ENCODE peak calls at places on chromosomes 12 and 14, in eight cellular contexts. D is body of pancreas, K is fibroblast of lung, T is K562, B is tibial nerve, W is mammary epithelial cell, Q is tibial artery, M is uterus. U is an unnamed sample. For H3K36me3, the result is how much of the 10 kb centered on the place peaks cover.

GRCh38 chr14:94079891-94080605 is 954 bp downstream of the DDX24 start:
- DNase-seq in D (no peak), K (peak), T (no peak), B (no peak), W (no peak), Q (no peak), M (no peak), U (no peak)

GRCh38 chr12:124688356-124688992 is 121.1 kb upstream of the NCOR2 start:
- DNase-seq in D (no peak), K (peak), T (no peak), B (no peak), W (no peak), Q (no peak), M (no peak), U (no peak)

GRCh38 chr12:79692860-79693605 is 2.3 kb upstream of the PAWR start:
- DNase-seq in D (no peak), K (peak), T (no peak), B (no peak), W (peak), Q (no peak), M (no peak), U (no peak)

GRCh38 chr12:32536000-32536345 is 136.6 kb downstream of the FGD4 start:
- DNase-seq in D (no peak), K (no peak), T (no peak), B (no peak), W (no peak), Q (no peak), M (no peak), U (no peak)

GRCh38 chr12:47818701-47819543 is 781 bp downstream of the HDAC7 start:
- DNase-seq in D (peak), K (no peak), T (peak), B (no peak), W (no peak), Q (peak), M (peak), U (peak)

GRCh38 chr14:77593501-77593911 is 22.9 kb downstream of the SPTLC2 start:
- DNase-seq in D (no peak), K (peak), T (no peak), B (no peak), W (no peak), Q (no peak), M (no peak), U (no peak)

GRCh38 chr12:40138526-40138925 is 32.6 kb upstream of the SLC2A13 start:
- DNase-seq in D (no peak), K (no peak), T (no peak), B (no peak), W (peak), Q (no peak), M (no peak), U (no peak)

GRCh38 chr12:67275380-67275913 is 6.3 kb downstream of the CAND1 start:
- DNase-seq in D (no peak), K (peak), T (no peak), B (no peak), W (peak), Q (no peak), M (no peak), U (no peak)

GRCh38 chr12:122888232-122888752 is 7.6 kb downstream of the VPS37B start:
- DNase-seq in D (peak), K (peak), T (peak), B (no peak), W (peak), Q (no peak), M (no peak), U (peak)

GRCh38 chr14:60092516-60092915 is 793 bp downstream of the PCNX4 start:
- DNase-seq in D (peak), K (peak), T (peak), B (peak), W (no peak), Q (no peak), M (no peak), U (peak)

GRCh38 chr14:51176819-51177218 is 63.2 kb upstream of the TMX1 start:
- DNase-seq in D (no peak), K (no peak), T (no peak), B (no peak), W (no peak), Q (no peak), M (no peak), U (peak)

GRCh38 chr12:66232258-66232657 is 43.2 kb downstream of the IRAK3 start:
- DNase-seq in D (peak), K (no peak), T (no peak), B (no peak), W (no peak), Q (no peak), M (no peak), U (no peak)

GRCh38 chr12:130514149-130514551 is 176.5 kb downstream of the PIWIL1 start:
- DNase-seq in D (no peak), K (no peak), T (no peak), B (no peak), W (no peak), Q (no peak), M (no peak), U (peak)

GRCh38 chr14:96698846-96699543 is 98.2 kb upstream of the VRK1 start:
- DNase-seq in D (no peak), K (no peak), T (peak), B (no peak), W (no peak), Q (no peak), M (no peak), U (no peak)

DNA sequence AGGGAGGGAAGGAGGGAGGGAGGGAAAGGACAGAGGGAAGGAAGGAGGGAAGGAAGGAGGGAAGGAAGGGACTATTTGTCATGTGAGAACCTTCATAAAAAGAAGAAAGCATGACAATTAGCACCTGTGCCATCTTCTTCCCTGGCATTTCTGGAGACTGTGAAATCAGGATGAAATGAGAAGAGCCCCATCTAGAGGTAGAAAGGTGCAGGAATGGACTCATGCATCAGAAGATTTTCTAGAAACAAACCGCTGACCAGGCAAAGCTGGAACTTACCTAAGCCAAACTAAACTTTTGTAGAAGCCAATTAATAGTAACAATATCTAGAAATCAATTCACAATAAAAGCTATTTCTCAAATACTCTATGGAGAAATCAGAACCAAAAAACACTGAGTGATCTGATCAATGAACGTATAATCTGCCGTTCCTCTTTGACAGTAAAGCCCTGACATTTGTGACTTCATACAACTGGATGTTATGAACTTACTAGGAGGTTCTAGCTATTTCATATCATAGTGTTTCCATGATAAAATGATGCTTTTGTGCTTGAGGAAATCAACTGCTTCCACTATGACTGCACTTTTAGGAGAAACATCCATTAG is 24.4 kb upstream of the CRACR2A start:
- DNase-seq in D (no peak), K (peak), T (peak), B (peak), W (peak), Q (no peak), M (no peak), U (peak)
- H3K36me3 ChIP-seq in D (under half), K (under half), T (under half), B (under half), W (under half), Q (under half), M (under half), U (under half)

GRCh38 chr12:54182981-54183380 is 5.8 kb downstream of the SMUG1 start:
- DNase-seq in D (no peak), K (no peak), T (no peak), B (no peak), W (no peak), Q (no peak), M (no peak), U (no peak)
- H3K27ac ChIP-seq in D (no peak), K (no peak), T (no peak), B (no peak), W (no peak), Q (no peak), M (no peak), U (no peak)

GRCh38 chr12:57195186-57195585 is 21.4 kb upstream of the NXPH4 start:
- DNase-seq in D (no peak), K (no peak), T (no peak), B (no peak), W (no peak), Q (no peak), M (no peak), U (no peak)
- H3K36me3 ChIP-seq in D (under half), K (half or more), T (under half), B (under half), W (under half), Q (half or more), M (under half), U (half or more)

GRCh38 chr12:55996715-55997534 is at the start of gene SUOX:
- DNase-seq in D (peak), K (peak), T (peak), B (peak), W (peak), Q (peak), M (peak), U (peak)
- H3K27ac ChIP-seq in D (peak), K (peak), T (peak), B (peak), W (peak), Q (peak), M (peak), U (peak)

GRCh38 chr14:69671365-69672050 is 60.1 kb downstream of the SUSD6 start:
- DNase-seq in D (no peak), K (no peak), T (no peak), B (no peak), W (no peak), Q (no peak), M (no peak), U (no peak)
- H3K36me3 ChIP-seq in D (under half), K (under half), T (under half), B (under half), W (under half), Q (under half), M (under half), U (under half)

DNA sequence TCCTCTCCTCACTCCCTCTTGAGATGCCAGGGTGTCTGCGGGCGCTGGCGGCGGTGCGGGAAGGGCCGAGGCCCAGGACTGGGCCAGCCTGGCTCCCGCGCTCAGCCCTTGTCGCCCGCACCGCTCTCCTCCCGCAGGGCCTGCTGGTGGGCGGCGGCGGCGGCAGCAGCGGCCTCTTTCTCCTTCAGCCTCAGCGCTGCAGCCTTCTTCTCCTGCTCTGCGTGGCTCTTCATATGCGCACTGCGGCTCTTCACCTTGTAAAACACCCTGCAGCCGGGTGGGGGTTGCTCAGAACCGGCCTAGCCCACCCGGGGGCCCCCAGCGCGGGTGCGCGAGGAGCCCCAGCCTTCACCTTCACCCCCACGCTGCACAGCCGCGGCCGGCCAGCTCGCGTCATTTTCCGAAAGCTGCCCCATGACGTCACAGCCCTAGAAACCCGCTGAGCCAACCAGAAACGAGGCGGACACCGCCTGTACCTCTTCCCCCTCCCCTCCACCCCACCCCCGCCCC is 4.6 kb upstream of the PNMA1 start:
- DNase-seq in D (no peak), K (no peak), T (no peak), B (no peak), W (no peak), Q (peak), M (peak), U (no peak)
- H3K27ac ChIP-seq in D (no peak), K (no peak), T (no peak), B (peak), W (no peak), Q (peak), M (peak), U (no peak)

GRCh38 chr14:54981698-54982097 is 45.2 kb downstream of the WDHD1 start:
- DNase-seq in D (no peak), K (peak), T (no peak), B (no peak), W (no peak), Q (no peak), M (no peak), U (no peak)
- H3K36me3 ChIP-seq in D (under half), K (under half), T (half or more), B (under half), W (under half), Q (under half), M (under half), U (under half)

GRCh38 chr12:64008596-64008995 is 164.1 kb downstream of the SRGAP1 start:
- DNase-seq in D (no peak), K (no peak), T (no peak), B (no peak), W (no peak), Q (no peak), M (no peak), U (no peak)
- H3K27ac ChIP-seq in D (no peak), K (no peak), T (no peak), B (no peak), W (no peak), Q (no peak), M (no peak), U (no peak)

DNA sequence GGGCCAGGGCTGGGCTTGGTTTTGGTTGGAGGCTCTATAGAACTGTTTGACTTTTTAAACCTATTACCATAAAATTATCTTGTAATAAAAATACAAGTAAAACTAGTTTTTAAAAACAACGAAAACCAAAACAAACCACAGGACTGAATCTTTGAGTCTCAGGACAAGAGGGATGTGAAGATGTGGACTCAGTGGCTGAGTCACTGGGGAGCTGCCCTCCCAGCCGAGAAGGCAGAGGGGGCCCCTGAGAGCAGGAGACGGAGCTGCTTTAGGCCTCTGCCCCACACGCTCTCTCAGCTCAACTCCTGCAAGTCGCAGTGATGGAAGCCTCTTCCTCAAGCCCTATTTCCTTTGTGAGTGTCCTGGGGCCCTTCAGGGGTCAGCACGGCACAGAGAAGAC is 59.0 kb downstream of the CDC42BPB start:
- DNase-seq in D (no peak), K (peak), T (no peak), B (no peak), W (no peak), Q (no peak), M (no peak), U (no peak)
- H3K36me3 ChIP-seq in D (under half), K (under half), T (under half), B (under half), W (under half), Q (half or more), M (under half), U (under half)

U was measured in thyroid gland.